ENCODE peak calls at places on chromosomes 3 and 15, in seven cellular contexts. A, L, M, W, K, S and F are unnamed samples.

GRCh38 chr3:15903776-15904720 is 106.3 kb upstream of the ANKRD28 start:
- ATAC-seq in A (no peak), L (peak; percentile 89), M (no peak), W (peak; percentile 91), K (no peak), S (no peak), F (no peak)

GRCh38 chr3:195041871-195042740 is 228.9 kb downstream of the XXYLT1 start:
- ATAC-seq in A (no peak), L (no peak), M (no peak), W (no peak), K (no peak), S (no peak), F (no peak)

GRCh38 chr15:98953950-98954349 is 53.6 kb downstream of the PGPEP1L start:
- ATAC-seq in A (no peak), L (peak; percentile 53), M (peak; percentile 30), W (peak; percentile 23), K (no peak), S (no peak), F (no peak)

GRCh38 chr15:100762289-100762688 is 117.3 kb upstream of the ALDH1A3 start:
- ATAC-seq in A (no peak), L (no peak), M (no peak), W (no peak), K (no peak), S (no peak), F (no peak)

GRCh38 chr3:9955611-9956352 is 3.6 kb upstream of the PRRT3 start:
- ATAC-seq in A (no peak), L (no peak), M (peak; percentile 20), W (no peak), K (no peak), S (no peak), F (no peak)

GRCh38 chr3:52696830-52697621 is 8.6 kb downstream of the GLT8D1 start:
- ATAC-seq in A (peak; percentile 56), L (no peak), M (no peak), W (no peak), K (no peak), S (no peak), F (no peak)

GRCh38 chr15:37395100-37395468 is 294.7 kb upstream of the MEIS2 start:
- ATAC-seq in A (no peak), L (no peak), M (no peak), W (no peak), K (no peak), S (no peak), F (no peak)

GRCh38 chr3:39548282-39548681 is 80.8 kb downstream of the MOBP start:
- ATAC-seq in A (no peak), L (no peak), M (peak; percentile 50), W (no peak), K (no peak), S (no peak), F (no peak)

GRCh38 chr3:170471149-170471548 is 52.5 kb downstream of the CLDN11 start:
- ATAC-seq in A (no peak), L (no peak), M (no peak), W (no peak), K (no peak), S (no peak), F (no peak)

GRCh38 chr3:48564022-48564421 is 441 bp upstream of the UCN2 start:
- ATAC-seq in A (peak; percentile 97), L (no peak), M (peak; percentile 72), W (no peak), K (peak; percentile 42), S (peak; percentile 37), F (peak; percentile 70)

GRCh38 chr3:23648965-23649328 is 156.8 kb upstream of the UBE2E1 start:
- ATAC-seq in A (no peak), L (no peak), M (no peak), W (peak; percentile 23), K (no peak), S (no peak), F (no peak)